ENCODE peak calls at places on chromosomes 13 and 19, in seven cellular contexts. B is psoas muscle, A is body of pancreas, H is neural progenitor cell, S is IMR-90, L is fibroblast of lung, M is spleen. G is an unnamed sample. For H3K27me3, the result is how much of the 10 kb centered on the place peaks cover.

GRCh38 chr13:38635030-38635429 is 51.8 kb upstream of the FREM2 start:
- DNase-seq in B (no peak), A (no peak), H (peak), S (no peak), L (no peak), M (no peak), G (no peak)

GRCh38 chr13:31204592-31204991 is 4.8 kb downstream of the B3GLCT start:
- DNase-seq in B (no peak), A (no peak), H (no peak), S (peak), L (peak), M (no peak), G (no peak)

GRCh38 chr19:33032218-33032781 is 32.4 kb downstream of the RHPN2 start:
- DNase-seq in B (no peak), A (no peak), H (peak), S (no peak), L (no peak), M (no peak), G (no peak)

GRCh38 chr19:10519421-10519820 is 2.2 kb upstream of the S1PR5 start:
- DNase-seq in B (no peak), A (no peak), H (no peak), S (no peak), L (no peak), M (no peak), G (no peak)

GRCh38 chr19:16199275-16199932 is 1.7 kb downstream of the AP1M1 start:
- DNase-seq in B (no peak), A (no peak), H (no peak), S (no peak), L (no peak), M (no peak), G (no peak)

GRCh38 chr19:45917421-45918091 is 3.0 kb upstream of the NANOS2 start:
- DNase-seq in B (no peak), A (no peak), H (no peak), S (no peak), L (no peak), M (no peak), G (no peak)

GRCh38 chr19:13006431-13007281 is 11.4 kb downstream of the NFIX start:
- DNase-seq in B (peak), A (no peak), H (no peak), S (no peak), L (no peak), M (no peak), G (peak)

GRCh38 chr13:106661236-106661635 is 93.3 kb upstream of the ARGLU1 start:
- DNase-seq in B (no peak), A (no peak), H (peak), S (no peak), L (no peak), M (no peak), G (no peak)

GRCh38 chr13:62747152-62747551 is 1331.5 kb upstream of the PCDH20 start:
- DNase-seq in B (no peak), A (no peak), H (no peak), S (peak), L (no peak), M (no peak), G (no peak)

GRCh38 chr13:23616228-23616627 is 46.0 kb downstream of the TNFRSF19 start:
- DNase-seq in B (no peak), A (no peak), H (no peak), S (no peak), L (no peak), M (no peak), G (no peak)

GRCh38 chr13:34035676-34036325 is 217.9 kb downstream of the RFC3 start:
- DNase-seq in B (no peak), A (no peak), H (no peak), S (no peak), L (peak), M (no peak), G (no peak)

GRCh38 chr13:37476874-37477273 is 121.7 kb downstream of the POSTN start:
- DNase-seq in B (no peak), A (no peak), H (peak), S (peak), L (peak), M (no peak), G (no peak)

GRCh38 chr13:77521194-77521593 is 14.3 kb upstream of the SCEL start:
- DNase-seq in B (no peak), A (no peak), H (no peak), S (no peak), L (peak), M (no peak), G (no peak)

GRCh38 chr19:19816679-19817078 is 4.9 kb downstream of the ZNF506 start:
- DNase-seq in B (peak), A (no peak), H (no peak), S (no peak), L (no peak), M (no peak), G (no peak)

GRCh38 chr13:37681295-37682032 is 82.9 kb upstream of the POSTN start:
- DNase-seq in B (no peak), A (no peak), H (no peak), S (peak), L (peak), M (no peak), G (no peak)

GRCh38 chr13:108154421-108154858 is 60.9 kb downstream of the LIG4 start:
- DNase-seq in B (no peak), A (peak), H (no peak), S (no peak), L (peak), M (no peak), G (no peak)

GRCh38 chr13:34294483-34295129 is 476.7 kb downstream of the RFC3 start:
- DNase-seq in B (no peak), A (no peak), H (peak), S (no peak), L (peak), M (no peak), G (no peak)

DNA sequence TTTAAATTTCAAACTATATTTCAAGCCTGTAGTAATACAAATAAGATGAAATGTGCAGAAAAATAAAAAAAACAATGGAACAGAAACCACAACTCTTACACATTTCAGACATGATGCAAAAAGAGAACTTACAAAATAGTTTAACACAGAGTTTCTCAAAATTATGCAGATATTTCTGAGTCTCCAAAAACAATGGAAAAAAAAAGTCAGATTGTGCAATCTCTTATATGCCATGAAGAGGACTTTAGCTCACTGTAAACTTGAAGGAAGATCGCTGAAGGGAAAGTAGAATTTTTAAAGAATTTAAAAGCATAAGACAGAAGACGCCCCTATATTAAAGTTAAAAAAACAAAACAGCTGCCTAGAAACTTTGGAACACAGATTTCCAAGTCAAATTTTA is 20.4 kb downstream of the ZNF708 start:
- DNase-seq in B (no peak), A (no peak), H (no peak), S (no peak), L (no peak), M (no peak), G (no peak)
- H3K27me3 ChIP-seq in B (under half), A (under half), H (under half), S (under half), L (under half), M (under half), G (under half)

GRCh38 chr19:47523473-47523872 is 8.6 kb upstream of the NAPA start:
- DNase-seq in B (no peak), A (no peak), H (no peak), S (no peak), L (no peak), M (no peak), G (no peak)

GRCh38 chr19:47529018-47529742 is 14.3 kb upstream of the NAPA start:
- DNase-seq in B (no peak), A (no peak), H (no peak), S (no peak), L (no peak), M (no peak), G (no peak)

GRCh38 chr19:47531640-47532387 is 17.0 kb upstream of the NAPA start:
- DNase-seq in B (no peak), A (no peak), H (no peak), S (no peak), L (no peak), M (no peak), G (no peak)

GRCh38 chr19:47521473-47522180 is 6.8 kb upstream of the NAPA start:
- DNase-seq in B (peak), A (no peak), H (no peak), S (no peak), L (no peak), M (no peak), G (no peak)

DNA sequence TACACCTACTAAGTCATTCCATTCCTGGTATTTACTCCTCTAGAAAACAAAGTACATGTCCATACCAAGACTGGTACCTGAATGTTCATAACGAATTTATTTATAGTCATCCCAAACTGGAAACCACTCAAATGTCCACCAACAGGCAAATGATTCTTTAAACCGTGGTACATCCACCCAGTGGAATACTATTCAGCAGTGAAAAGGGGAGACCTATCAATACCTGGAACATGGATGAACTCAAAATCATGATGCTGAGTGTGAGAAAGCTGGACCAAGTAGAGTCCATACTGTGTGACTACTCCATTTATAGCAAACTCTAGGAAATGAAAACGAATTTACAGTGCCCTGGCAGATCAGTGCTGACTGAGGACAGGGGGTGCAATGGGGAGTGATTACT is 11.9 kb upstream of the NAPA start:
- DNase-seq in B (no peak), A (no peak), H (no peak), S (no peak), L (no peak), M (no peak), G (no peak)
- H3K27me3 ChIP-seq in B (under half), A (under half), H (under half), S (under half), L (under half), M (under half), G (under half)

GRCh38 chr19:47019431-47020041 is at the start of gene NPAS1:
- DNase-seq in B (no peak), A (no peak), H (peak), S (no peak), L (no peak), M (no peak), G (no peak)

GRCh38 chr19:47021536-47022139 is 2.0 kb downstream of the NPAS1 start:
- DNase-seq in B (no peak), A (no peak), H (peak), S (no peak), L (peak), M (peak), G (no peak)

GRCh38 chr19:47020992-47021496 is 1.4 kb downstream of the NPAS1 start:
- DNase-seq in B (no peak), A (no peak), H (peak), S (no peak), L (no peak), M (no peak), G (no peak)

GRCh38 chr19:47020132-47020805 is 632 bp downstream of the NPAS1 start:
- DNase-seq in B (no peak), A (no peak), H (peak), S (no peak), L (no peak), M (no peak), G (no peak)

GRCh38 chr19:47018923-47019322 is 714 bp upstream of the NPAS1 start:
- DNase-seq in B (no peak), A (no peak), H (no peak), S (no peak), L (no peak), M (peak), G (no peak)
- H3K27me3 ChIP-seq in B (under half), A (under half), H (half or more), S (under half), L (under half), M (under half), G (under half)

GRCh38 chr19:39248806-39249205 is at the start of gene IFNL4:
- DNase-seq in B (no peak), A (no peak), H (no peak), S (no peak), L (no peak), M (no peak), G (no peak)

GRCh38 chr19:39252458-39252857 is 3.8 kb upstream of the IFNL4 start:
- DNase-seq in B (no peak), A (no peak), H (no peak), S (no peak), L (no peak), M (no peak), G (no peak)

GRCh38 chr19:39246951-39247669 is 1.5 kb downstream of the IFNL4 start:
- DNase-seq in B (no peak), A (peak), H (peak), S (no peak), L (peak), M (peak), G (no peak)

GRCh38 chr19:39251081-39251480 is 2.4 kb upstream of the IFNL4 start:
- DNase-seq in B (no peak), A (no peak), H (no peak), S (no peak), L (no peak), M (no peak), G (no peak)

GRCh38 chr19:39247701-39248664 is 673 bp downstream of the IFNL4 start:
- DNase-seq in B (no peak), A (peak), H (peak), S (no peak), L (peak), M (no peak), G (no peak)
- H3K27me3 ChIP-seq in B (under half), A (under half), H (half or more), S (under half), L (under half), M (under half), G (under half)

DNA sequence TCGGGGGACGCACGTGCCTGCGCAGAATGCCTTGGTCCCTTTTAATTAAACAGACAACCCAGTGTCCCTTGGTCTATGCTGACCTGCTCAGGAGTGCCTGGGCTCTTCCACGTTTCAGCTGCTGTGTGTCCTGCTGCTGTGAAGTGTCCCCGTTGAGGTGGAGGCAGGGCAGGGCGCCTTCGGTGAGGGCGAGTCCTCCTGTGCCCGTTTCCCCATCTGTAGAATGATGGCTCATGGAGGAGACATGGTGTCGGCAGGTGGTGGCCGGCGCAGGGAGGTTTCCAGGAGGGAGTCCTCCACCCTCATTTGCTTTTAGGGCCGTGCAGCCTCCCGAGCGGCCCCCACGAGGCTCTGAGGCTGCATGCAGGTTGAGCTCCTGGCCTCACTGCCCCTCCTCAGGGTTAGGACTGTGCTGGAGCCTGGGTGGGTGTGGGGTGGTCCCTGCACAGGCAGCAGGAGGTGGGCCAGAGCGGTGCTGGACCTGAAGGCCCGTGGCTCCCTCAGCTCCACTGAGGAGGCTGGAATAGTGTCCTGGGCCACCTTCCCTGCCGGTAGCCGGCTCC is 8.8 kb downstream of the STK11 start:
- DNase-seq in B (no peak), A (no peak), H (no peak), S (no peak), L (no peak), M (no peak), G (no peak)
- H3K27me3 ChIP-seq in B (under half), A (under half), H (under half), S (under half), L (under half), M (under half), G (under half)

GRCh38 chr19:1447944-1448343 is 2.0 kb upstream of the APC2 start:
- DNase-seq in B (no peak), A (no peak), H (no peak), S (no peak), L (no peak), M (no peak), G (no peak)

GRCh38 chr19:1446713-1447564 is 3.0 kb upstream of the APC2 start:
- DNase-seq in B (no peak), A (no peak), H (peak), S (no peak), L (no peak), M (no peak), G (no peak)

GRCh38 chr19:1447565-1447903 is 2.4 kb upstream of the APC2 start:
- DNase-seq in B (no peak), A (no peak), H (no peak), S (no peak), L (no peak), M (no peak), G (no peak)

GRCh38 chr19:1445185-1445931 is 4.6 kb upstream of the APC2 start:
- DNase-seq in B (peak), A (peak), H (peak), S (peak), L (no peak), M (peak), G (peak)

GRCh38 chr19:1445932-1446712 is 3.8 kb upstream of the APC2 start:
- DNase-seq in B (no peak), A (no peak), H (peak), S (no peak), L (no peak), M (no peak), G (no peak)
- H3K27me3 ChIP-seq in B (half or more), A (under half), H (half or more), S (under half), L (under half), M (half or more), G (under half)

DNA sequence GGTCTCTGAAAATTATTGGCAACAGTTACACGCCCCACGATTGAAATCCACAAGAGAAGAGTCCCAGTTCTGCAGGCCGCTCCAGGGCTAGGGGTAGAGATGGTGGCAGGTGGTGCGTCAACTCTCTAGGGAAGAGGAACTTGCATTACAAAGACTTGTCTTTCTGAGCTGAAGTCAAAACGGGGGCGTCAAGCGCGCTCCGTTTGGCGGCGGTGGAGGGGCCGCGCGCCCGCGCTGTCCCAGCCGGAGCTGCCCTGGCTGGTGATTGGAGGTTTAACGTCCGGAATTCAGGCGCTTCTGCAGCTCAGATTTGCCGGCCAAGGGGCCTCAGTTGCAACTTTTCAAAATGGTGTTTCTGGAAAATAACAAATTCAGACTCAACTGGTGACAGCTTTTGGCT is 38.9 kb downstream of the SOX1 start:
- DNase-seq in B (no peak), A (no peak), H (peak), S (no peak), L (no peak), M (no peak), G (no peak)
- H3K27me3 ChIP-seq in B (half or more), A (under half), H (half or more), S (under half), L (under half), M (half or more), G (under half)

GRCh38 chr13:100594255-100594654 is 5.7 kb upstream of the GGACT start:
- DNase-seq in B (no peak), A (no peak), H (no peak), S (no peak), L (no peak), M (no peak), G (no peak)

GRCh38 chr13:100594731-100595130 is 6.1 kb upstream of the GGACT start:
- DNase-seq in B (no peak), A (peak), H (peak), S (no peak), L (no peak), M (no peak), G (no peak)

GRCh38 chr13:100588350-100589177 is at the start of gene GGACT:
- DNase-seq in B (peak), A (peak), H (peak), S (peak), L (peak), M (peak), G (peak)

GRCh38 chr13:100584901-100585300 is 3.7 kb downstream of the GGACT start:
- DNase-seq in B (no peak), A (no peak), H (no peak), S (no peak), L (peak), M (no peak), G (no peak)

DNA sequence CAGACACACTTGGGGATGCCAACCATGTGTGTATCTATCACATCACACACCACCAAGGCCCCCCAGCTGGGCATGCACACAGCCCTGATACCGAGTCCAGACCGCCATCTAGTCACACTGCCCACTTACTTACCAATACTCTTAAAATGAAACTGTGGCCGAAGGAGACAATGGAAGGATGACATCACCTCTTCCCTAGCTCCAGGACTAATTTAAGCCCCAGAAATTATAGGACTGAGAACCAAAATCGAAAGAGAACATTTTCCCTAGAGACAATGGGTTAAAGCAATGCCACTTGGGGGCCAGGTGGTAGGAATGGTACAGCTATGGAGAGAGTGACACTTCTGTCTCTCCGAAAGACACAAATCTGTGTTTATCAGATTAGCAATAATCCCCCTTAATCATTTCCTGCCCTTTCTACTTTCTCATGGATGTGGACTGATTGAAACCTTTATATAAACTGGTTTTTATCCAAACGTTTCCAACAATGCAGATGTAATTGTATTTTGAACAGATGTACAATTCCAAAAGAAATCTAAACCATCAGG is 663 bp upstream of the GGACT start:
- DNase-seq in B (no peak), A (no peak), H (no peak), S (no peak), L (no peak), M (no peak), G (no peak)
- H3K27me3 ChIP-seq in B (under half), A (under half), H (under half), S (under half), L (under half), M (under half), G (under half)